ENCODE peak calls at places on chromosomes 6 and 20, in four cellular contexts. One of them, this sample, is unnamed.

GRCh38 chr20:51500936-51501335 is 41.6 kb downstream of the NFATC2 start:
- DNase-seq in cardiac muscle cell: no peak
- DNase-seq in GM12864: no peak
- DNase-seq in choroid plexus epithelial cell: no peak
- DNase-seq in this sample: no peak

GRCh38 chr6:7730411-7730810 is 4.5 kb downstream of the BMP6 start:
- DNase-seq in cardiac muscle cell: no peak
- DNase-seq in GM12864: no peak
- DNase-seq in choroid plexus epithelial cell: no peak
- DNase-seq in this sample: no peak

GRCh38 chr6:166955865-166956443 is 396 bp downstream of the RNASET2 start:
- DNase-seq in cardiac muscle cell: no peak
- DNase-seq in GM12864: no peak
- DNase-seq in choroid plexus epithelial cell: peak
- DNase-seq in this sample: no peak

GRCh38 chr6:135497412-135498177 is at the start of gene AHI1:
- DNase-seq in cardiac muscle cell: peak
- DNase-seq in GM12864: peak
- DNase-seq in choroid plexus epithelial cell: peak
- DNase-seq in this sample: peak

GRCh38 chr6:163659807-163660206 is 245.3 kb downstream of the QKI start:
- DNase-seq in cardiac muscle cell: no peak
- DNase-seq in GM12864: no peak
- DNase-seq in choroid plexus epithelial cell: no peak
- DNase-seq in this sample: no peak

GRCh38 chr20:50590348-50590664 is 80.1 kb downstream of the PTPN1 start:
- DNase-seq in cardiac muscle cell: no peak
- DNase-seq in GM12864: no peak
- DNase-seq in choroid plexus epithelial cell: no peak
- DNase-seq in this sample: no peak

GRCh38 chr6:6414946-6415345 is 94.5 kb upstream of the F13A1 start:
- DNase-seq in cardiac muscle cell: no peak
- DNase-seq in GM12864: no peak
- DNase-seq in choroid plexus epithelial cell: no peak
- DNase-seq in this sample: no peak

GRCh38 chr6:165920896-165921671 is 246.6 kb downstream of the TBXT start:
- DNase-seq in cardiac muscle cell: no peak
- DNase-seq in GM12864: no peak
- DNase-seq in choroid plexus epithelial cell: peak
- DNase-seq in this sample: no peak

GRCh38 chr6:129141499-129141898 is 258.6 kb downstream of the LAMA2 start:
- DNase-seq in cardiac muscle cell: no peak
- DNase-seq in GM12864: no peak
- DNase-seq in choroid plexus epithelial cell: peak
- DNase-seq in this sample: no peak

DNA sequence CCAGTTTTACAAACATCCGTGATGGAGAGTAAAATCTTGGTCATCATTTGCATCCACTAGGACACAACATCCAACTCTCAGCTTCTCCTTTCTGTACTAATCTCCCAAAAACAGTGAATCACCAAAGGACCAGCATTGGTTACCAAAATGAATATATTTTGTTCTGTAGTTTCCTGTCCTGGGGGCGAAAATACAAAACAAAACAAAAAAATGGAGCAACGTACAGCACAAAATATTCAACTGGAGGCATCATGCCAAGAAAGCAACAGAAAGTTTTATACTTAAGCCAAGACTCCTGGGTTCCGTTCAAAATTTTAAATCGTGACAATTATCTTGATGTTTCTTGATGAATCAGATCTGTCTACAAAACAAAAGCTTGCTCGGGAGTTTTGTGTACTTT is 126.6 kb upstream of the CCDC28A start:
- DNase-seq in cardiac muscle cell: no peak
- DNase-seq in GM12864: no peak
- DNase-seq in choroid plexus epithelial cell: peak
- DNase-seq in this sample: no peak
- H3K4me3 ChIP-seq in cardiac muscle cell: no peak
- H3K4me3 ChIP-seq in GM12864: no peak
- H3K4me3 ChIP-seq in choroid plexus epithelial cell: peak
- H3K4me3 ChIP-seq in this sample: no peak

GRCh38 chr6:30515106-30515505 is 25.8 kb downstream of the HLA-E start:
- DNase-seq in cardiac muscle cell: no peak
- DNase-seq in GM12864: no peak
- DNase-seq in choroid plexus epithelial cell: no peak
- DNase-seq in this sample: no peak
- H3K4me3 ChIP-seq in cardiac muscle cell: no peak
- H3K4me3 ChIP-seq in GM12864: no peak
- H3K4me3 ChIP-seq in choroid plexus epithelial cell: no peak
- H3K4me3 ChIP-seq in this sample: no peak

GRCh38 chr20:36851490-36851889 is 24.4 kb upstream of the TLDC2 start:
- DNase-seq in cardiac muscle cell: no peak
- DNase-seq in GM12864: no peak
- DNase-seq in choroid plexus epithelial cell: no peak
- DNase-seq in this sample: no peak
- H3K4me3 ChIP-seq in cardiac muscle cell: no peak
- H3K4me3 ChIP-seq in GM12864: peak
- H3K4me3 ChIP-seq in choroid plexus epithelial cell: no peak
- H3K4me3 ChIP-seq in this sample: peak

DNA sequence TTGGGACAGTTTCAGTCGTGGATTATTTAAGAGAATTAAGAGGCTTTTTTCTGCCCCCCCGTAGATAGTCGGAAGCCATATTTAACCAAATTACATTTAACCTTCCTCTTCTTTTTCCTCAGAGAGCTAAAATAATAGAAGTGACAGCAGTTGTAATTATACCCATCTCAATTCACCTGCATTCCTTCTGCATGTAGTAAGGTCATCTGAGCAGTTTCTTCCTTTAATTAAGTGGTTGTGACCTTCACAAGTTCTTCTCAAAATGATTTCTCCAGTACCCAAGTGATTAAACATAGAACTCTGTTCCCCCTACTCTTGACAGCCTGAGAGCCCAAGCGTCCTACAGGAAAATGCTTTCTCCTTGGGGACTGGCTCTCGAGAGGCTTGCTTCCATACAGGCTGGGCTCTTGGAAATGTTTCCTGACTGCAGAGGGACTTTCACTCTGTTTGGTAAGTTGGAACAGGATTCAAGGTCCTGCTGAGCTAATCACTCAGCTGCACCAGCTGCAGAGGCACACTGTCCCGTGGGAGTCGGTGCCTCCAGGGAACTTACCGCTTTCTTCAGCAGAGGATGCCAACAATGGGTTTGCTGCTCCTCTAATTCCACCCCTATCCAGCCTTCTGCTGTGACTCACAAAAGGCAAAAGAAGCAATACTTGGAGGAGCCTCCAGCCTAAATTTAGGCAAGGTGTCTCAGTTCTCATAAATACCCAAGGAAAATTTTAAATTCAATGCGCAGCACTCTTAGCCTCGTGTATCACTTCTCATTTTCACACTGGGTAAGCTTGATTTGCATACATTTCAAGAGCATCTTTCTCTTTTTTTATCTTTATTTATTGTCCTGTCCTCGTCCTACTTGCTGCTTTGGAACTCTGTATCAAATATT is 414.9 kb downstream of the KIF16B start:
- DNase-seq in cardiac muscle cell: no peak
- DNase-seq in GM12864: peak
- DNase-seq in choroid plexus epithelial cell: no peak
- DNase-seq in this sample: peak
- H3K4me3 ChIP-seq in cardiac muscle cell: no peak
- H3K4me3 ChIP-seq in GM12864: no peak
- H3K4me3 ChIP-seq in choroid plexus epithelial cell: no peak
- H3K4me3 ChIP-seq in this sample: no peak

GRCh38 chr6:49550413-49551125 is at the start of gene C6orf141:
- DNase-seq in cardiac muscle cell: peak
- DNase-seq in GM12864: no peak
- DNase-seq in choroid plexus epithelial cell: peak
- DNase-seq in this sample: peak

GRCh38 chr6:49551866-49552129 is 1.3 kb downstream of the C6orf141 start:
- DNase-seq in cardiac muscle cell: no peak
- DNase-seq in GM12864: no peak
- DNase-seq in choroid plexus epithelial cell: no peak
- DNase-seq in this sample: no peak

GRCh38 chr6:49553353-49553752 is 2.9 kb downstream of the C6orf141 start:
- DNase-seq in cardiac muscle cell: no peak
- DNase-seq in GM12864: no peak
- DNase-seq in choroid plexus epithelial cell: no peak
- DNase-seq in this sample: no peak

GRCh38 chr6:49551126-49551865 is 828 bp downstream of the C6orf141 start:
- DNase-seq in cardiac muscle cell: peak
- DNase-seq in GM12864: no peak
- DNase-seq in choroid plexus epithelial cell: peak
- DNase-seq in this sample: peak

GRCh38 chr6:49552596-49552995 is 2.1 kb downstream of the C6orf141 start:
- DNase-seq in cardiac muscle cell: no peak
- DNase-seq in GM12864: no peak
- DNase-seq in choroid plexus epithelial cell: no peak
- DNase-seq in this sample: no peak
- H3K4me3 ChIP-seq in cardiac muscle cell: no peak
- H3K4me3 ChIP-seq in GM12864: no peak
- H3K4me3 ChIP-seq in choroid plexus epithelial cell: no peak
- H3K4me3 ChIP-seq in this sample: no peak